ENCODE peak calls at places on chromosomes 7 and 10, in seven cellular contexts. L, X, F, V, M, C and K are unnamed samples.

GRCh38 chr7:87413951-87414381 is 61.5 kb downstream of the ABCB4 start:
- DNase-seq in F (no peak), V (peak), C (peak), L (peak), X (no peak), M (no peak), K (peak)

GRCh38 chr7:138756591-138757222 is 41.1 kb upstream of the TMEM213 start:
- DNase-seq in F (no peak), V (no peak), M (no peak), C (peak), X (no peak), L (no peak), K (peak)

GRCh38 chr10:115861864-115862263 is 411.1 kb downstream of the GFRA1 start:
- DNase-seq in M (no peak), V (peak), C (peak), L (peak), F (no peak), X (peak), K (peak)

GRCh38 chr7:3722396-3722846 is 421.4 kb downstream of the SDK1 start:
- DNase-seq in M (no peak), C (no peak), F (no peak), L (peak), X (peak), V (peak), K (no peak)

GRCh38 chr7:109964780-109965179 is 1126.1 kb upstream of the LRRN3 start:
- DNase-seq in V (peak), C (peak), F (no peak), X (no peak), M (no peak), L (no peak), K (peak)

GRCh38 chr10:33965795-33966581 is 631.5 kb upstream of the NRP1 start:
- DNase-seq in C (no peak), L (no peak), X (no peak), F (peak), M (no peak), V (no peak), K (no peak)

GRCh38 chr10:6151087-6151977 is 51.4 kb upstream of the PFKFB3 start:
- DNase-seq in C (no peak), F (no peak), M (peak), X (peak), L (peak), V (peak), K (peak)

GRCh38 chr10:17923728-17924127 is 28.0 kb upstream of the SLC39A12 start:
- DNase-seq in F (peak), X (no peak), C (peak), M (no peak), L (peak), V (peak), K (peak)

GRCh38 chr10:17835688-17836087 is 26.5 kb downstream of the MRC1 start:
- DNase-seq in F (no peak), L (peak), V (peak), C (peak), M (no peak), X (peak), K (peak)

GRCh38 chr10:101120884-101121660 is 10.0 kb upstream of the TLX1 start:
- DNase-seq in C (no peak), X (no peak), L (no peak), M (no peak), F (no peak), V (no peak), K (no peak)

GRCh38 chr10:62303922-62304321 is 35.3 kb upstream of the RTKN2 start:
- DNase-seq in F (no peak), V (no peak), L (no peak), X (no peak), M (no peak), C (peak), K (no peak)

GRCh38 chr10:46327685-46328084 is 40.9 kb downstream of the ANTXRL start:
- DNase-seq in X (no peak), F (no peak), C (no peak), V (no peak), L (no peak), M (no peak), K (no peak)

GRCh38 chr7:92836489-92837213 is at the start of gene CDK6:
- DNase-seq in C (peak), X (peak), M (peak), V (peak), F (peak), L (peak), K (peak)

GRCh38 chr7:44650242-44650641 is 43.8 kb downstream of the OGDH start:
- DNase-seq in C (no peak), M (no peak), V (no peak), F (no peak), L (no peak), X (no peak), K (no peak)

GRCh38 chr10:132793213-132793612 is 7.3 kb upstream of the NKX6-2 start:
- DNase-seq in X (no peak), C (no peak), M (no peak), V (no peak), F (no peak), L (no peak), K (no peak)
- TF ChIP-seq CTCF in X (no peak), C (no peak), M (no peak), V (no peak), F (no peak), L (no peak), K (no peak)

GRCh38 chr10:132584081-132584480 is 46.5 kb downstream of the INPP5A start:
- DNase-seq in M (no peak), X (no peak), F (no peak), C (no peak), V (no peak), L (no peak), K (no peak)

GRCh38 chr10:132588301-132589013 is 50.9 kb downstream of the INPP5A start:
- DNase-seq in X (no peak), F (no peak), C (no peak), V (no peak), L (peak), M (peak), K (no peak)

GRCh38 chr10:132586731-132587130 is 49.1 kb downstream of the INPP5A start:
- DNase-seq in F (no peak), X (no peak), L (no peak), C (no peak), M (no peak), V (no peak), K (no peak)

GRCh38 chr10:132587175-132587574 is 49.6 kb downstream of the INPP5A start:
- DNase-seq in V (no peak), F (no peak), C (no peak), M (no peak), L (no peak), X (no peak), K (no peak)

DNA sequence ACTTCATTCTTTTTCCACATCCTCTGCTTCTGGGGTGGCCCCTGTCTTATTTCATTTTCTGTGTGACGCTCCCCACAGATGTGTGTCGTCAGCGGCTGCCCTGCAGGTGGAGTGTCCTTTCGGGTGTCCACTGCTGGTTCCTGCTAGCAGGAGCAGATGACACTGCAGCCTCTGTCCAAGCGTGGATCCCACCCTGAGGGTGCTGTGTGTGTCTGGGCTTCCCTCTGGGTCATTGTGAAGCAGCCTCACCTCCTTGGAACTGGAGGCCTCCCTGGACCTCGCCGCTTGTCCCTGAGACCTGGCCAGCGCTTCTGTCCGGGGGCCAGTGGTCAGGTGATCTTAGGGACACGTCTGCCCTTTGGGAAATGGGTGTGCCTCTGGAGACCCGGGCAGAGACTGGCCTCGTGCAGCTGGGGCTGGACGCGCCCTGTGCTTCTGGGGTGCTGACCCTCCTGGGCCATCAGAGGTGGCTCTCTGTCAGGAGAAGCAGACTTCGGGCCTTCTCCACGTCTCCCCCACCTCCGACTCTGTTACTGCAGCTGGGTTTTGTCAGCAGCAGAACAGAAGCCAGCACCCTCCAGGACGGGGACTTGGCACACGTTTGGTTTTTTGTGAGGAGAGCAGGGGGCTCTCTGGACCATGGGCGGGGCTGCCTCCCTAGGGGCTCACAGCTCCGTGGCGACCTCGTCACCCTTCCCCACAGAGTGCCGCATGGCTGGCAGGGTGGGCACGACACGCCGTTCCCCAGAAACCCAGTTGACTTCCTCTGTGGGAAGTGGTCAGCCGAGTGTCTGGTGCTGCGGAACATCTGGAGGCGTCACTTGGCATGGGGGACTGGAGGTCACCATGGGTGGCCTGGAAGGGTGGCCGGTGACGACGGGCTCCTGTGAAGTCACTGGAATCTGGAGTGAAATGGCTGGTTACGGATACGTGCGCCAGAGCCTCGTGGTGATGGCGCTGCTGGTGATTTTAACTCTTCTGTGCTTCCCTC is 48.4 kb downstream of the INPP5A start:
- DNase-seq in X (no peak), F (no peak), M (peak), C (no peak), L (peak), V (no peak), K (no peak)
- H3K4me3 ChIP-seq in X (no peak), F (no peak), M (peak), C (no peak), L (no peak), V (no peak), K (no peak)

GRCh38 chr7:143901360-143901709 is 641 bp downstream of the TCAF1 start:
- DNase-seq in C (no peak), F (peak), V (peak), L (peak), M (peak), X (peak), K (peak)
- TF ChIP-seq CTCF in C (no peak), F (no peak), V (no peak), L (no peak), M (no peak), X (no peak), K (no peak)

DNA sequence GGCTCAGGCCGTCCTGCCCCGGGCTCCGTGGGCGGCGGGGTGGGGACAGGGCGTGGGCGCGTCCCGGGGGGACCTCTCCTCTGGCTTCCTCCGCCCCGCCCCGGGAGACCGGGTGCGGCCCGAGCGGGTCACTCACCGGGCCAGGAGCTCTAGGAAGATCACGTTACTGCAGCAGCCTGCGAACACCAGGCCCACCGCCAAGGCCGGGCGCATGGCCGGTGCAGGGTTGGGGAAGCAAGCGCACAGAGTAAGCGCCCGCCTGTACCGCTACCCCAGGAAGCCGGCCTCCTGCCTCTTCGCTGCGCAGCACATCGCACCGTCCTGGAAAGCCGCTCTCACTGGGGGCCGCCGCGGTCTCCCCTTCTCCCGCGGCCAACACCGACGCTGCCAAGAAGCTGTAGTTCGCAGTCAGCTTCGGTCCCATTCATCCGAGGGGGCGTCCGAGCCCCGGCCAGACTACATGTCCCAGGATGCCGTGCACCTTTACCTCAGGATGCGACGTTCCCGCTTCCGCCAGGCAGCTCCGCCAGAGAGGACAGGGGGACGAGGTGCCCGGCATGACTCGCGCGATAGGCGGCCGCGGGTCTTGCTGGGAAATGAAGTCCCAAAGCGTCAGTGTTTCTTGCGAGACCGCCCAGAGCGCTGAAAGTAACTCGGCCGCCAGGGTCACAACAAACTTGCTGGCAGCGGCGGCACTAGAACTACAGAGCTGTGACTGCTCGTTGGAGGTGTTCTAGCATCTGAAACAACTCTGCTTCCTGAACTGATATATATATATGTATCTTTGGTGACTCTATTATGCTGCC is at the start of gene SLC35B4:
- DNase-seq in V (peak), M (peak), L (peak), X (peak), C (peak), F (peak), K (peak)
- H3K4me3 ChIP-seq in V (peak), M (peak), L (peak), X (peak), C (peak), F (peak), K (peak)